ENCODE peak calls at places on chromosomes 6 and 20, in seven cellular contexts. Z is ELR; J is right lobe of liver; A is stimulated activated naive B cell treated with anti-CD40 and anti-IgM and Interleukin-4, amounts not matched to agents 10 μg/mL and 1 μg/mL and 100 μg/mL, for 72 hours; Q is HFFc6; Y is fibroblast of lung; P is posterior cingulate gyrus. K is an unnamed sample.

GRCh38 chr6:38719358-38719757 is 4.2 kb downstream of the DNAH8 start:
- DNase-seq in A (no peak), J (no peak), Q (no peak), Y (no peak), Z (no peak), P (no peak), K (no peak)

GRCh38 chr6:170437719-170438401 is 115.2 kb downstream of the PSMB1 start:
- DNase-seq in Z (peak), P (no peak), Q (no peak), A (no peak), Y (peak), J (no peak), K (no peak)

GRCh38 chr6:7086488-7086887 is 21.3 kb upstream of the RREB1 start:
- DNase-seq in J (peak), A (peak), Z (peak), Q (no peak), P (no peak), Y (peak), K (no peak)

GRCh38 chr6:112986270-112986669 is 639.1 kb downstream of the RFPL4B start:
- DNase-seq in Q (no peak), Y (peak), Z (no peak), A (no peak), J (no peak), P (no peak), K (no peak)

GRCh38 chr6:19137419-19138035 is 699.6 kb upstream of the ID4 start:
- DNase-seq in Z (no peak), J (no peak), Q (no peak), A (no peak), Y (peak), P (no peak), K (peak)

GRCh38 chr6:160462551-160463109 is 114.5 kb downstream of the SLC22A3 start:
- DNase-seq in Z (peak), A (peak), J (no peak), Y (peak), P (no peak), Q (peak), K (peak)

GRCh38 chr6:43436577-43437282 is 9.4 kb downstream of the ABCC10 start:
- DNase-seq in Y (peak), Q (peak), J (peak), P (no peak), A (no peak), Z (peak), K (peak)

GRCh38 chr6:133778414-133778813 is 110.5 kb upstream of the TCF21 start:
- DNase-seq in P (no peak), J (no peak), A (no peak), Y (peak), Z (peak), Q (peak), K (no peak)

GRCh38 chr6:157241411-157241979 is 81.8 kb downstream of the TMEM242 start:
- DNase-seq in Q (no peak), P (peak), J (no peak), Z (no peak), A (no peak), Y (no peak), K (no peak)

GRCh38 chr20:24991897-24992419 is 593 bp downstream of the APMAP start:
- DNase-seq in Z (peak), P (no peak), J (peak), A (peak), Y (peak), Q (no peak), K (peak)

GRCh38 chr6:109094351-109095035 is at the start of gene SESN1:
- DNase-seq in Q (peak), Z (peak), Y (peak), A (peak), J (peak), P (peak), K (peak)

GRCh38 chr6:13431059-13431656 is 56.2 kb downstream of the GFOD1 start:
- DNase-seq in Z (no peak), J (no peak), Y (no peak), P (no peak), Q (no peak), A (no peak), K (no peak)

GRCh38 chr6:111992851-111993250 is 61.1 kb upstream of the CCN6 start:
- DNase-seq in P (no peak), Y (no peak), J (no peak), Z (peak), Q (no peak), A (no peak), K (peak)

GRCh38 chr20:44648579-44648978 is 2.9 kb downstream of the ADA start:
- DNase-seq in A (no peak), P (peak), Q (no peak), Z (peak), J (no peak), Y (no peak), K (no peak)

GRCh38 chr6:161356167-161356844 is 82.4 kb upstream of the AGPAT4 start:
- DNase-seq in Z (no peak), J (no peak), P (no peak), Y (no peak), A (no peak), Q (no peak), K (no peak)

GRCh38 chr6:11855743-11856142 is 77.1 kb upstream of the ADTRP start:
- DNase-seq in Y (no peak), A (no peak), J (no peak), Z (no peak), P (no peak), Q (no peak), K (no peak)

GRCh38 chr6:26739811-26740210 is 80.3 kb upstream of the ZNF322 start:
- DNase-seq in Y (no peak), A (no peak), P (no peak), J (no peak), Q (no peak), Z (no peak), K (no peak)

GRCh38 chr20:40607927-40608326 is 81.1 kb downstream of the MAFB start:
- DNase-seq in Y (no peak), P (no peak), Z (no peak), A (no peak), Q (no peak), J (no peak), K (no peak)

GRCh38 chr20:11766961-11767360 is 150.7 kb upstream of the BTBD3 start:
- DNase-seq in Q (no peak), A (no peak), Y (peak), P (no peak), J (no peak), Z (no peak), K (no peak)

GRCh38 chr6:112180095-112180820 is 74.1 kb downstream of the LAMA4 start:
- DNase-seq in Z (peak), Y (peak), Q (peak), P (no peak), J (no peak), A (peak), K (peak)

GRCh38 chr20:35619196-35620095 is 3.8 kb downstream of the SPAG4 start:
- DNase-seq in Z (peak), Y (peak), Q (peak), P (peak), J (peak), A (peak), K (peak)

GRCh38 chr20:35561671-35562070 is 19.8 kb downstream of the ERGIC3 start:
- DNase-seq in Z (no peak), Y (no peak), Q (no peak), P (no peak), A (no peak), J (no peak), K (no peak)

GRCh38 chr20:38882600-38882999 is 43.6 kb upstream of the FAM83D start:
- DNase-seq in Y (no peak), J (no peak), P (no peak), Q (no peak), A (no peak), Z (no peak), K (no peak)

GRCh38 chr20:760751-761417 is 7.4 kb downstream of the SLC52A3 start:
- DNase-seq in A (no peak), Q (no peak), Z (peak), P (no peak), Y (peak), J (no peak), K (no peak)

GRCh38 chr20:50909413-50909812 is 21.8 kb downstream of the ADNP start:
- DNase-seq in Y (no peak), P (no peak), Q (no peak), Z (no peak), A (no peak), J (no peak), K (no peak)

GRCh38 chr20:62772994-62773858 is 23.0 kb upstream of the MRGBP start:
- DNase-seq in Q (no peak), Y (peak), A (no peak), J (peak), P (peak), Z (no peak), K (no peak)

GRCh38 chr6:67199425-67199824 is 1435.7 kb upstream of the ADGRB3 start:
- DNase-seq in A (no peak), J (no peak), P (no peak), Z (no peak), Y (no peak), Q (no peak), K (no peak)

GRCh38 chr6:100838011-100838410 is 43.1 kb downstream of the ASCC3 start:
- DNase-seq in P (no peak), Y (no peak), A (no peak), Q (no peak), J (no peak), Z (no peak), K (no peak)

GRCh38 chr6:38543022-38543421 is 96.7 kb downstream of the BTBD9 start:
- DNase-seq in Z (no peak), A (no peak), J (no peak), Y (no peak), Q (no peak), P (no peak), K (no peak)

GRCh38 chr6:26432622-26433021 is 7.7 kb upstream of the BTN3A3 start:
- DNase-seq in Z (no peak), J (no peak), Y (peak), A (no peak), Q (no peak), P (no peak), K (no peak)

GRCh38 chr20:1526310-1526709 is 31.2 kb downstream of the SIRPD start:
- DNase-seq in P (no peak), Z (no peak), A (no peak), Q (no peak), J (no peak), Y (no peak), K (no peak)

GRCh38 chr6:45946352-45946751 is 69.3 kb downstream of the CLIC5 start:
- DNase-seq in A (no peak), Y (peak), Z (peak), Q (peak), J (no peak), P (no peak), K (no peak)

GRCh38 chr6:157200117-157200516 is 123.2 kb downstream of the TMEM242 start:
- DNase-seq in P (no peak), A (no peak), Z (no peak), J (no peak), Q (no peak), Y (no peak), K (no peak)

GRCh38 chr20:31595380-31595653 is 9.8 kb upstream of the ID1 start:
- DNase-seq in J (no peak), Y (no peak), Z (no peak), A (no peak), P (no peak), Q (no peak), K (no peak)

GRCh38 chr6:17885079-17885478 is 102.4 kb downstream of the KIF13A start:
- DNase-seq in A (no peak), J (no peak), Y (peak), Q (peak), Z (no peak), P (no peak), K (peak)

GRCh38 chr20:33339515-33340058 is 56.6 kb downstream of the BPIFB1 start:
- DNase-seq in P (no peak), J (no peak), Q (no peak), A (no peak), Y (no peak), Z (no peak), K (no peak)

K was measured in COLO829.